ENCODE peak calls at places on chromosomes 11 and 22, in five cellular contexts. One of them, this sample, is unnamed.

GRCh38 chr11:34986883-34987525 is 70.6 kb downstream of the PDHX start:
- DNase-seq in BJ: no peak
- DNase-seq in AG04450: no peak
- DNase-seq in stomach: no peak
- DNase-seq in left ventricle myocardium inferior: no peak
- DNase-seq in this sample: no peak

GRCh38 chr11:104254347-104254746 is 90.4 kb upstream of the PDGFD start:
- DNase-seq in BJ: no peak
- DNase-seq in AG04450: no peak
- DNase-seq in stomach: peak
- DNase-seq in left ventricle myocardium inferior: no peak
- DNase-seq in this sample: peak

GRCh38 chr11:64538501-64538951 is 52.5 kb upstream of the SLC22A12 start:
- DNase-seq in BJ: no peak
- DNase-seq in AG04450: no peak
- DNase-seq in stomach: no peak
- DNase-seq in left ventricle myocardium inferior: no peak
- DNase-seq in this sample: no peak

GRCh38 chr11:60915250-60915914 is 1.4 kb downstream of the TMEM109 start:
- DNase-seq in BJ: no peak
- DNase-seq in AG04450: no peak
- DNase-seq in stomach: peak
- DNase-seq in left ventricle myocardium inferior: peak
- DNase-seq in this sample: peak

GRCh38 chr11:75498556-75499255 is 27.0 kb downstream of the GDPD5 start:
- DNase-seq in BJ: peak
- DNase-seq in AG04450: no peak
- DNase-seq in stomach: no peak
- DNase-seq in left ventricle myocardium inferior: no peak
- DNase-seq in this sample: no peak

GRCh38 chr11:58745705-58746364 is 14.1 kb upstream of the GLYAT start:
- DNase-seq in BJ: no peak
- DNase-seq in AG04450: no peak
- DNase-seq in stomach: no peak
- DNase-seq in left ventricle myocardium inferior: no peak
- DNase-seq in this sample: no peak

GRCh38 chr11:134711563-134711962 is 299.5 kb upstream of the B3GAT1 start:
- DNase-seq in BJ: no peak
- DNase-seq in AG04450: no peak
- DNase-seq in stomach: no peak
- DNase-seq in left ventricle myocardium inferior: no peak
- DNase-seq in this sample: no peak

GRCh38 chr11:104830080-104830479 is 68.2 kb downstream of the CASP12 start:
- DNase-seq in BJ: peak
- DNase-seq in AG04450: no peak
- DNase-seq in stomach: no peak
- DNase-seq in left ventricle myocardium inferior: no peak
- DNase-seq in this sample: peak

GRCh38 chr22:44363214-44363979 is 50.6 kb upstream of the SHISAL1 start:
- DNase-seq in BJ: peak
- DNase-seq in AG04450: peak
- DNase-seq in stomach: peak
- DNase-seq in left ventricle myocardium inferior: peak
- DNase-seq in this sample: peak

GRCh38 chr22:48334971-48335370 is 1492.7 kb downstream of the BRD1 start:
- DNase-seq in BJ: no peak
- DNase-seq in AG04450: no peak
- DNase-seq in stomach: no peak
- DNase-seq in left ventricle myocardium inferior: no peak
- DNase-seq in this sample: no peak

GRCh38 chr11:16817321-16817720 is 78.9 kb downstream of the C11orf58 start:
- DNase-seq in BJ: no peak
- DNase-seq in AG04450: no peak
- DNase-seq in stomach: no peak
- DNase-seq in left ventricle myocardium inferior: no peak
- DNase-seq in this sample: no peak

GRCh38 chr11:119618208-119618909 is 110.6 kb downstream of the NECTIN1 start:
- DNase-seq in BJ: no peak
- DNase-seq in AG04450: no peak
- DNase-seq in stomach: no peak
- DNase-seq in left ventricle myocardium inferior: peak
- DNase-seq in this sample: no peak

GRCh38 chr11:57315491-57315890 is 9.3 kb downstream of the TNKS1BP1 start:
- DNase-seq in BJ: no peak
- DNase-seq in AG04450: no peak
- DNase-seq in stomach: no peak
- DNase-seq in left ventricle myocardium inferior: no peak
- DNase-seq in this sample: no peak

GRCh38 chr11:73344191-73344607 is 32.0 kb upstream of the RELT start:
- DNase-seq in BJ: no peak
- DNase-seq in AG04450: no peak
- DNase-seq in stomach: no peak
- DNase-seq in left ventricle myocardium inferior: peak
- DNase-seq in this sample: no peak

GRCh38 chr11:134224710-134225662 is 515 bp downstream of the VPS26B start:
- DNase-seq in BJ: no peak
- DNase-seq in AG04450: no peak
- DNase-seq in stomach: peak
- DNase-seq in left ventricle myocardium inferior: peak
- DNase-seq in this sample: no peak

GRCh38 chr22:49997932-49998717 is 14.4 kb downstream of the IL17REL start:
- DNase-seq in BJ: no peak
- DNase-seq in AG04450: no peak
- DNase-seq in stomach: no peak
- DNase-seq in left ventricle myocardium inferior: no peak
- DNase-seq in this sample: no peak

GRCh38 chr22:50609599-50609998 is 9.0 kb downstream of the MAPK8IP2 start:
- DNase-seq in BJ: no peak
- DNase-seq in AG04450: no peak
- DNase-seq in stomach: no peak
- DNase-seq in left ventricle myocardium inferior: no peak
- DNase-seq in this sample: no peak

GRCh38 chr11:1516273-1517067 is 29.9 kb upstream of the MOB2 start:
- DNase-seq in BJ: peak
- DNase-seq in AG04450: peak
- DNase-seq in stomach: no peak
- DNase-seq in left ventricle myocardium inferior: peak
- DNase-seq in this sample: no peak

GRCh38 chr11:1090600-1091331 is 16.1 kb downstream of the MUC2 start:
- DNase-seq in BJ: no peak
- DNase-seq in AG04450: no peak
- DNase-seq in stomach: no peak
- DNase-seq in left ventricle myocardium inferior: peak
- DNase-seq in this sample: no peak

GRCh38 chr22:44412136-44412731 is 85.8 kb downstream of the RTL6 start:
- DNase-seq in BJ: no peak
- DNase-seq in AG04450: no peak
- DNase-seq in stomach: no peak
- DNase-seq in left ventricle myocardium inferior: no peak
- DNase-seq in this sample: no peak

GRCh38 chr11:102946237-102946636 is 9.3 kb downstream of the MMP13 start:
- DNase-seq in BJ: no peak
- DNase-seq in AG04450: no peak
- DNase-seq in stomach: no peak
- DNase-seq in left ventricle myocardium inferior: no peak
- DNase-seq in this sample: no peak

GRCh38 chr11:102936864-102937509 is 18.5 kb downstream of the MMP13 start:
- DNase-seq in BJ: no peak
- DNase-seq in AG04450: no peak
- DNase-seq in stomach: no peak
- DNase-seq in left ventricle myocardium inferior: no peak
- DNase-seq in this sample: no peak

GRCh38 chr11:102935514-102935913 is 20.0 kb downstream of the MMP13 start:
- DNase-seq in BJ: no peak
- DNase-seq in AG04450: no peak
- DNase-seq in stomach: no peak
- DNase-seq in left ventricle myocardium inferior: no peak
- DNase-seq in this sample: no peak

GRCh38 chr11:102940714-102941588 is 14.6 kb downstream of the MMP13 start:
- DNase-seq in BJ: peak
- DNase-seq in AG04450: peak
- DNase-seq in stomach: peak
- DNase-seq in left ventricle myocardium inferior: no peak
- DNase-seq in this sample: peak
- H3K4me3 ChIP-seq in BJ: no peak
- H3K4me3 ChIP-seq in AG04450: no peak
- H3K4me3 ChIP-seq in stomach: no peak
- H3K4me3 ChIP-seq in left ventricle myocardium inferior: no peak
- H3K4me3 ChIP-seq in this sample: no peak

GRCh38 chr22:28883657-28883916 is 215 bp downstream of the ZNRF3 start:
- DNase-seq in BJ: no peak
- DNase-seq in AG04450: no peak
- DNase-seq in stomach: no peak
- DNase-seq in left ventricle myocardium inferior: no peak
- DNase-seq in this sample: no peak

GRCh38 chr22:28885939-28886338 is 2.6 kb downstream of the ZNRF3 start:
- DNase-seq in BJ: no peak
- DNase-seq in AG04450: no peak
- DNase-seq in stomach: peak
- DNase-seq in left ventricle myocardium inferior: no peak
- DNase-seq in this sample: no peak

GRCh38 chr22:28883917-28884753 is 763 bp downstream of the ZNRF3 start:
- DNase-seq in BJ: no peak
- DNase-seq in AG04450: no peak
- DNase-seq in stomach: peak
- DNase-seq in left ventricle myocardium inferior: peak
- DNase-seq in this sample: no peak

GRCh38 chr22:28882878-28883656 is at the start of gene ZNRF3:
- DNase-seq in BJ: peak
- DNase-seq in AG04450: peak
- DNase-seq in stomach: peak
- DNase-seq in left ventricle myocardium inferior: peak
- DNase-seq in this sample: peak

DNA sequence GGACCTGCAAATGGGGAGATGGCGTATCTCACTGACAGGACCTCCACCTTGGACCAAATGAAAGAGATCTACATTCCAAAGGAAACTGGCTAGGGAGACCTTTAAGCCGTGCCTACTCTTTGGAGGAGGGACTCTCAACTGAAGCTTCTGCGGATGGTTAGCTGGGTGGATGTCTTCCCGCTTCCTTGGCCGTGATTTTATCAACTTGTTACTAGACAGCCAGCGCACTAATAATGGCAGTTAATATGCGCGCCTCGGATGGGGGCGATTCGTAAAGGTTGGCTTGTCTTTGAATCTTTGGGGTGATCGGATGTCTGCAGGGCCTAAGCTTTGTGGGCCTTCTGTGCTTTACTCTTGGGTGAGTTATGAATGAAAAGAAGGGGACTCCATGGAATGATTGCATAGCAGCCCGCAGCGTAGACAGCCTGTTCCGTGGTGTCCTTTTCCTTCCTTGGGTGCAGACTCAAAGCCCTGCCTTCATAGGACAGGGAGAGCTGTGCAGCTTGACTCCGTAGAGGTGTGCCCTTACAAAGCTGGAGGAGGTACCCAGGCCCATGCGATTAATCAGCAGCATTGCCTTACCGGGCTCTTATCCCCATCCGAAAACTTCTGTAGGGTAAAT is 1.5 kb downstream of the ZNRF3 start:
- DNase-seq in BJ: no peak
- DNase-seq in AG04450: no peak
- DNase-seq in stomach: no peak
- DNase-seq in left ventricle myocardium inferior: no peak
- DNase-seq in this sample: no peak
- H3K4me3 ChIP-seq in BJ: peak
- H3K4me3 ChIP-seq in AG04450: peak
- H3K4me3 ChIP-seq in stomach: peak
- H3K4me3 ChIP-seq in left ventricle myocardium inferior: peak
- H3K4me3 ChIP-seq in this sample: peak

GRCh38 chr22:36331306-36331911 is 56.4 kb downstream of the MYH9 start:
- DNase-seq in BJ: peak
- DNase-seq in AG04450: peak
- DNase-seq in stomach: peak
- DNase-seq in left ventricle myocardium inferior: peak
- DNase-seq in this sample: peak

GRCh38 chr22:36330655-36331305 is 57.0 kb downstream of the MYH9 start:
- DNase-seq in BJ: no peak
- DNase-seq in AG04450: no peak
- DNase-seq in stomach: no peak
- DNase-seq in left ventricle myocardium inferior: peak
- DNase-seq in this sample: no peak

GRCh38 chr22:36332623-36333331 is 55.0 kb downstream of the MYH9 start:
- DNase-seq in BJ: no peak
- DNase-seq in AG04450: no peak
- DNase-seq in stomach: peak
- DNase-seq in left ventricle myocardium inferior: no peak
- DNase-seq in this sample: peak

GRCh38 chr22:36333632-36334031 is 54.1 kb downstream of the MYH9 start:
- DNase-seq in BJ: no peak
- DNase-seq in AG04450: no peak
- DNase-seq in stomach: peak
- DNase-seq in left ventricle myocardium inferior: no peak
- DNase-seq in this sample: no peak

DNA sequence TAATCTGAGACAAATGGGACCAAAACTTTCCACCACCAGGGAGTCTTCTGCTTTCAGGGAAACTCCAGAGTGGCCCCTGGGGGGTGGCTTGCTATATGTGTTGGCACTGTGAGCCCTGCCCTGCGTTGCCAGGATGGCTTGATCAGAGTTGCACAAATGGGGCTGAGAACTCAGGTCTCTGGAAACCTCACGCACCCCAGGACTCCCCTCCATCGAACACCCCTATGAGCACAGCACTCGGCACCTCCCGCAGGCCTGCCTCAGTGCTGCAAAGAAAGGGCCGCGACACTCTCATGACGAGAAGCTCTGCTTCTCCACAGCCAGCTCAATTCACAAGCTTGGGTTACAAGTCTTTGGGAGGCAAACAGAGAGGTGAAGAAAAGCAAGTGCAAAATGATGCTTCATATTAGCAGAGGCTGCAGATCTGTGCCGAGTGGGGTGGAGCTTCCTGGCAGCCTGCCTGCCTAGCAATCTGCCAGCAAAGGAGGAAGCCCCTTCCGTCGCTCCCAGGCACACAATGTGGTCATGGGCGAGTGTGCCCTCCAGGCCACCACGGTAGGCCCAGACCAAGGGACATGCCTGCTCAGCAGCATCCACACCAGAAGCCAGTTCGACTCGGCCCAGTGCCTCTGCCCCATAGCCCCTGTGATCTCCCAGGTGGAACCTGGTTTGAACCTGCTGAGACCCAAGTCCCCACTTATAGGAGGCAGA is 55.7 kb downstream of the MYH9 start:
- DNase-seq in BJ: no peak
- DNase-seq in AG04450: no peak
- DNase-seq in stomach: peak
- DNase-seq in left ventricle myocardium inferior: peak
- DNase-seq in this sample: no peak
- H3K4me3 ChIP-seq in BJ: no peak
- H3K4me3 ChIP-seq in AG04450: no peak
- H3K4me3 ChIP-seq in stomach: no peak
- H3K4me3 ChIP-seq in left ventricle myocardium inferior: peak
- H3K4me3 ChIP-seq in this sample: no peak

GRCh38 chr11:43974830-43975229 is 32.4 kb downstream of the C11orf96 start:
- DNase-seq in BJ: no peak
- DNase-seq in AG04450: no peak
- DNase-seq in stomach: no peak
- DNase-seq in left ventricle myocardium inferior: no peak
- DNase-seq in this sample: no peak
- H3K4me3 ChIP-seq in BJ: no peak
- H3K4me3 ChIP-seq in AG04450: no peak
- H3K4me3 ChIP-seq in stomach: no peak
- H3K4me3 ChIP-seq in left ventricle myocardium inferior: no peak
- H3K4me3 ChIP-seq in this sample: no peak